ENCODE peak calls at places on chromosomes 12 and 14, in four cellular contexts. One of them, this sample, is unnamed.

GRCh38 chr12:115752913-115753726 is 524.4 kb downstream of the MED13L start:
- DNase-seq in prostate gland: peak
- DNase-seq in cardiac muscle cell: peak
- DNase-seq in heart right ventricle: peak
- DNase-seq in this sample: no peak

GRCh38 chr12:39368891-39369290 is 74.0 kb downstream of the KIF21A start:
- DNase-seq in cardiac muscle cell: no peak
- DNase-seq in heart right ventricle: no peak
- DNase-seq in prostate gland: no peak
- DNase-seq in this sample: no peak

GRCh38 chr14:38079268-38079667 is 128.4 kb upstream of the SSTR1 start:
- DNase-seq in cardiac muscle cell: no peak
- DNase-seq in prostate gland: no peak
- DNase-seq in heart right ventricle: no peak
- DNase-seq in this sample: no peak

GRCh38 chr12:95102916-95103671 is 29.7 kb upstream of the NR2C1 start:
- DNase-seq in heart right ventricle: no peak
- DNase-seq in prostate gland: peak
- DNase-seq in cardiac muscle cell: no peak
- DNase-seq in this sample: no peak

GRCh38 chr14:88326352-88327103 is 3.5 kb upstream of the KCNK10 start:
- DNase-seq in prostate gland: no peak
- DNase-seq in cardiac muscle cell: peak
- DNase-seq in heart right ventricle: no peak
- DNase-seq in this sample: no peak

GRCh38 chr12:122544537-122544936 is 17.5 kb downstream of the KNTC1 start:
- DNase-seq in heart right ventricle: no peak
- DNase-seq in cardiac muscle cell: no peak
- DNase-seq in prostate gland: no peak
- DNase-seq in this sample: no peak

GRCh38 chr14:103679351-103679750 is 35.9 kb downstream of the XRCC3 start:
- DNase-seq in cardiac muscle cell: peak
- DNase-seq in prostate gland: peak
- DNase-seq in heart right ventricle: no peak
- DNase-seq in this sample: peak

GRCh38 chr14:85535916-85536834 is 6.2 kb downstream of the FLRT2 start:
- DNase-seq in cardiac muscle cell: no peak
- DNase-seq in prostate gland: no peak
- DNase-seq in heart right ventricle: no peak
- DNase-seq in this sample: no peak

GRCh38 chr12:92640686-92641085 is 62.1 kb upstream of the PLEKHG7 start:
- DNase-seq in prostate gland: no peak
- DNase-seq in heart right ventricle: no peak
- DNase-seq in cardiac muscle cell: no peak
- DNase-seq in this sample: no peak

GRCh38 chr14:69692542-69693053 is 74.3 kb upstream of the SRSF5 start:
- DNase-seq in cardiac muscle cell: no peak
- DNase-seq in prostate gland: no peak
- DNase-seq in heart right ventricle: no peak
- DNase-seq in this sample: no peak

GRCh38 chr12:128570191-128571065 is 253.3 kb downstream of the SLC15A4 start:
- DNase-seq in cardiac muscle cell: no peak
- DNase-seq in heart right ventricle: no peak
- DNase-seq in prostate gland: no peak
- DNase-seq in this sample: no peak

GRCh38 chr12:9906888-9907287 is 25.3 kb downstream of the CLEC2A start:
- DNase-seq in cardiac muscle cell: no peak
- DNase-seq in prostate gland: no peak
- DNase-seq in heart right ventricle: no peak
- DNase-seq in this sample: no peak

GRCh38 chr12:94815958-94816357 is 165.6 kb upstream of the TMCC3 start:
- DNase-seq in heart right ventricle: no peak
- DNase-seq in cardiac muscle cell: no peak
- DNase-seq in prostate gland: no peak
- DNase-seq in this sample: no peak

GRCh38 chr14:67396381-67396965 is 15.5 kb downstream of the PLEK2 start:
- DNase-seq in cardiac muscle cell: peak
- DNase-seq in heart right ventricle: no peak
- DNase-seq in prostate gland: no peak
- DNase-seq in this sample: no peak

GRCh38 chr14:102746568-102747438 is 30.4 kb upstream of the TRAF3 start:
- DNase-seq in cardiac muscle cell: no peak
- DNase-seq in heart right ventricle: no peak
- DNase-seq in prostate gland: no peak
- DNase-seq in this sample: no peak

GRCh38 chr12:132517740-132518100 is 27.8 kb downstream of the FBRSL1 start:
- DNase-seq in cardiac muscle cell: no peak
- DNase-seq in heart right ventricle: no peak
- DNase-seq in prostate gland: no peak
- DNase-seq in this sample: no peak

GRCh38 chr12:9721394-9722092 is 11.4 kb downstream of the CLECL1 start:
- DNase-seq in cardiac muscle cell: no peak
- DNase-seq in prostate gland: no peak
- DNase-seq in heart right ventricle: no peak
- DNase-seq in this sample: no peak

GRCh38 chr14:101520621-101521305 is 40.5 kb upstream of the DIO3 start:
- DNase-seq in prostate gland: no peak
- DNase-seq in cardiac muscle cell: no peak
- DNase-seq in heart right ventricle: no peak
- DNase-seq in this sample: no peak

GRCh38 chr12:93892431-93893210 is 215.4 kb downstream of the CRADD start:
- DNase-seq in cardiac muscle cell: peak
- DNase-seq in prostate gland: no peak
- DNase-seq in heart right ventricle: no peak
- DNase-seq in this sample: no peak

GRCh38 chr14:101932668-101933067 is 31.7 kb upstream of the DYNC1H1 start:
- DNase-seq in heart right ventricle: no peak
- DNase-seq in cardiac muscle cell: no peak
- DNase-seq in prostate gland: no peak
- DNase-seq in this sample: no peak

GRCh38 chr12:81296556-81297305 is 218.9 kb downstream of the ACSS3 start:
- DNase-seq in prostate gland: no peak
- DNase-seq in cardiac muscle cell: no peak
- DNase-seq in heart right ventricle: peak
- DNase-seq in this sample: no peak

GRCh38 chr14:92403981-92404380 is 81.0 kb downstream of the SLC24A4 start:
- DNase-seq in heart right ventricle: no peak
- DNase-seq in cardiac muscle cell: no peak
- DNase-seq in prostate gland: no peak
- DNase-seq in this sample: no peak

GRCh38 chr14:104223101-104223809 is 84.9 kb downstream of the KIF26A start:
- DNase-seq in cardiac muscle cell: peak
- DNase-seq in heart right ventricle: peak
- DNase-seq in prostate gland: no peak
- DNase-seq in this sample: no peak

GRCh38 chr14:103549361-103550311 is 12.8 kb downstream of the BAG5 start:
- DNase-seq in cardiac muscle cell: no peak
- DNase-seq in heart right ventricle: peak
- DNase-seq in prostate gland: no peak
- DNase-seq in this sample: no peak

GRCh38 chr12:93176166-93176565 is 201.6 kb upstream of the NUDT4 start:
- DNase-seq in cardiac muscle cell: no peak
- DNase-seq in heart right ventricle: peak
- DNase-seq in prostate gland: no peak
- DNase-seq in this sample: no peak

GRCh38 chr14:101363880-101364391 is 197.4 kb upstream of the DIO3 start:
- DNase-seq in heart right ventricle: no peak
- DNase-seq in prostate gland: no peak
- DNase-seq in cardiac muscle cell: no peak
- DNase-seq in this sample: no peak

GRCh38 chr12:125861299-125862281 is 796.4 kb downstream of the AACS start:
- DNase-seq in cardiac muscle cell: no peak
- DNase-seq in heart right ventricle: peak
- DNase-seq in prostate gland: peak
- DNase-seq in this sample: peak

GRCh38 chr12:67394600-67394999 is 125.4 kb downstream of the CAND1 start:
- DNase-seq in cardiac muscle cell: no peak
- DNase-seq in heart right ventricle: peak
- DNase-seq in prostate gland: peak
- DNase-seq in this sample: no peak

GRCh38 chr12:68106160-68106559 is 53.4 kb downstream of the IFNG start:
- DNase-seq in prostate gland: no peak
- DNase-seq in cardiac muscle cell: no peak
- DNase-seq in heart right ventricle: no peak
- DNase-seq in this sample: no peak

GRCh38 chr14:27205036-27205435 is 607.2 kb upstream of the NOVA1 start:
- DNase-seq in heart right ventricle: no peak
- DNase-seq in prostate gland: no peak
- DNase-seq in cardiac muscle cell: no peak
- DNase-seq in this sample: no peak

GRCh38 chr12:101695698-101696097 is 1.7 kb upstream of the CHPT1 start:
- DNase-seq in cardiac muscle cell: no peak
- DNase-seq in heart right ventricle: no peak
- DNase-seq in prostate gland: no peak
- DNase-seq in this sample: no peak

GRCh38 chr14:62691613-62692489 is 353.4 kb downstream of the KCNH5 start:
- DNase-seq in prostate gland: peak
- DNase-seq in cardiac muscle cell: peak
- DNase-seq in heart right ventricle: no peak
- DNase-seq in this sample: no peak

GRCh38 chr12:63802012-63802608 is 22.4 kb downstream of the RXYLT1 start:
- DNase-seq in heart right ventricle: no peak
- DNase-seq in prostate gland: no peak
- DNase-seq in cardiac muscle cell: peak
- DNase-seq in this sample: no peak

GRCh38 chr12:63808631-63809030 is 28.9 kb downstream of the RXYLT1 start:
- DNase-seq in heart right ventricle: no peak
- DNase-seq in prostate gland: no peak
- DNase-seq in cardiac muscle cell: no peak
- DNase-seq in this sample: no peak

GRCh38 chr12:63809566-63809965 is 29.9 kb downstream of the RXYLT1 start:
- DNase-seq in heart right ventricle: no peak
- DNase-seq in prostate gland: no peak
- DNase-seq in cardiac muscle cell: no peak
- DNase-seq in this sample: no peak

GRCh38 chr12:63805704-63806672 is 26.3 kb downstream of the RXYLT1 start:
- DNase-seq in heart right ventricle: no peak
- DNase-seq in prostate gland: peak
- DNase-seq in cardiac muscle cell: no peak
- DNase-seq in this sample: no peak

GRCh38 chr12:63804746-63805145 is 25.0 kb downstream of the RXYLT1 start:
- DNase-seq in cardiac muscle cell: no peak
- DNase-seq in prostate gland: no peak
- DNase-seq in heart right ventricle: no peak
- DNase-seq in this sample: no peak
- H3K4me3 ChIP-seq in cardiac muscle cell: no peak
- H3K4me3 ChIP-seq in prostate gland: no peak
- H3K4me3 ChIP-seq in heart right ventricle: no peak
- H3K4me3 ChIP-seq in this sample: no peak

DNA sequence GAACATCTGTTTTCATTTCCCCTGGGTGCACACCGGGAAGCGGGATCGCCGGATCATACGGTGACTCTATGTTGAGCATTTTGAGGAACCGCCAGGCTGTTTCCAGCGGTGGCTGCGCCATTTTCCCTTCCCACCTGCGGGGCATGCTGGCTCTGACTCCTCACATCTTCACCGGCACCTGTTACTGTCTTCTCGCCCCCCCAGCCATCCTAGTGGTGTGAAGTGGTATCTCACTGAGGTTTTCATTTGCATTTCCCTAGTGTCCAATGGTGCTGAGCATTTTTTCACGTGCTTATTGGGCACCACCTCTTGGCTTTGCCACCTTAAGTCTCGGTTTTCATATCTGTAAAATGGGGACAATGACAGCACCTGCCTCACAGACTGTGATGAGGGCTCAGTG is 44.1 kb upstream of the EML1 start:
- DNase-seq in heart right ventricle: no peak
- DNase-seq in prostate gland: no peak
- DNase-seq in cardiac muscle cell: no peak
- DNase-seq in this sample: no peak
- TF ChIP-seq CTCF in heart right ventricle: peak
- TF ChIP-seq CTCF in prostate gland: no peak
- TF ChIP-seq CTCF in cardiac muscle cell: peak
- TF ChIP-seq CTCF in this sample: no peak

DNA sequence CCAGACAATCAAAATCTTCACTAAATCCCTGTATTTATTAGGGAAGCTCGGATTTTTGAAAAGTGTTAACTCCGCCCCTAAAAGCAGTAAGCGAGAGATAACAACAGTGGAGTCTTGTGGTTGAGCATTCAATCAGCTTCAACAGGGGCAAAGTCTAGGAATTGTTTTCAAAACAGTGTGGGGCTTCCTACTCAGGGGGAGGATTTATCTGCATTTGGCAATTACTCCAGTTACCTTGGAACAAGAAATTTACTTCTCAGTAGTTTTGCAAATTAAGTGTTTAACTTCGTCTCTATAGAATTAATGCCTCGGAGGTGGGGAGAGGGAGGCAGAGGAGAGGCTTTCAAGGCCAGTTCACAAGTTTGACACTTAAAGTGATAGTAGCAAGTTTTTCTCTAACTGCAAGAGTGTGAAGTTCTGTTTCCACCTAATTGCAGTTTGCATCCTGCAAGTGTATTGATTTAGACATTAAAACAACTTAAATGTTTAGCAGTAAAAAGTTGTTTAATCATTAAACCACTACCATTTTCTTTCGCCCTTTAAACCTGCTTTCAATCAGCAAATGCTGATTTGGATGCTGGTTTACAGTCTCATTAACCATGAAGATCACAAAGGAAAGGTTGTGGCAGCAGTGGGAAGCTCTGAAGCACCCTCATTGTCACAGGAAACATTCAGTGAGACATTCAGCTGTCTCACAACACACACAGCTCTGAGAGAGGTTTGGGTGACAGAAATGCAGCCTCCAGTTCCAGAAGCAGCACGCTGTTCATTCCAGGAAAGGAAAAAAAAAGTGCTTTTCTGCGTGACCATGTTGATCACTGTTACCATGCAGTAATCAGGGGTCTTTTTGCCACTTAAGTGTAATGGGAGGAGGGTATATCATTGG is 102.1 kb downstream of the HMGA2 start:
- DNase-seq in heart right ventricle: no peak
- DNase-seq in cardiac muscle cell: no peak
- DNase-seq in prostate gland: no peak
- DNase-seq in this sample: no peak
- H3K4me3 ChIP-seq in heart right ventricle: no peak
- H3K4me3 ChIP-seq in cardiac muscle cell: no peak
- H3K4me3 ChIP-seq in prostate gland: no peak
- H3K4me3 ChIP-seq in this sample: no peak

GRCh38 chr12:51238037-51238509 is 553 bp upstream of the DAZAP2 start:
- DNase-seq in heart right ventricle: no peak
- DNase-seq in cardiac muscle cell: no peak
- DNase-seq in prostate gland: peak
- DNase-seq in this sample: no peak
- TF ChIP-seq CTCF in heart right ventricle: no peak
- TF ChIP-seq CTCF in cardiac muscle cell: no peak
- TF ChIP-seq CTCF in prostate gland: no peak
- TF ChIP-seq CTCF in this sample: no peak

GRCh38 chr12:123712780-123713319 is 697 bp downstream of the ATP6V0A2 start:
- DNase-seq in heart right ventricle: no peak
- DNase-seq in cardiac muscle cell: peak
- DNase-seq in prostate gland: no peak
- DNase-seq in this sample: no peak

GRCh38 chr12:123715151-123715676 is 3.1 kb downstream of the ATP6V0A2 start:
- DNase-seq in cardiac muscle cell: no peak
- DNase-seq in prostate gland: no peak
- DNase-seq in heart right ventricle: no peak
- DNase-seq in this sample: no peak

GRCh38 chr12:123713398-123714301 is 1.5 kb downstream of the ATP6V0A2 start:
- DNase-seq in prostate gland: no peak
- DNase-seq in heart right ventricle: no peak
- DNase-seq in cardiac muscle cell: no peak
- DNase-seq in this sample: no peak

GRCh38 chr12:123714302-123714627 is 2.1 kb downstream of the ATP6V0A2 start:
- DNase-seq in cardiac muscle cell: no peak
- DNase-seq in prostate gland: no peak
- DNase-seq in heart right ventricle: no peak
- DNase-seq in this sample: no peak
- H3K4me3 ChIP-seq in cardiac muscle cell: no peak
- H3K4me3 ChIP-seq in prostate gland: no peak
- H3K4me3 ChIP-seq in heart right ventricle: no peak
- H3K4me3 ChIP-seq in this sample: no peak